ENCODE peak calls at places on chromosome 6, in four cellular contexts. One of them, this sample, is unnamed.

GRCh38 chr6:25842526-25842925 is 10.7 kb upstream of the SLC17A1 start:
- ATAC-seq in A549: no peak
- ATAC-seq in GM12878: no peak
- ATAC-seq in HepG2: no peak
- ATAC-seq in this sample: no peak

GRCh38 chr6:100050550-100050949 is 56.5 kb upstream of the MCHR2 start:
- ATAC-seq in A549: no peak
- ATAC-seq in GM12878: no peak
- ATAC-seq in HepG2: no peak
- ATAC-seq in this sample: no peak

GRCh38 chr6:52596371-52597028 is 19.6 kb upstream of the TRAM2 start:
- ATAC-seq in A549: no peak
- ATAC-seq in GM12878: no peak
- ATAC-seq in HepG2: peak; percentile 73
- ATAC-seq in this sample: no peak

GRCh38 chr6:168152306-168152963 is 73.4 kb upstream of the FRMD1 start:
- ATAC-seq in A549: no peak
- ATAC-seq in GM12878: no peak
- ATAC-seq in HepG2: no peak
- ATAC-seq in this sample: no peak

GRCh38 chr6:15352884-15353283 is 107.0 kb downstream of the JARID2 start:
- ATAC-seq in A549: no peak
- ATAC-seq in GM12878: peak; percentile 61
- ATAC-seq in HepG2: no peak
- ATAC-seq in this sample: no peak

GRCh38 chr6:85458184-85458583 is 8.3 kb downstream of the NT5E start:
- ATAC-seq in A549: no peak
- ATAC-seq in GM12878: no peak
- ATAC-seq in HepG2: no peak
- ATAC-seq in this sample: no peak

GRCh38 chr6:33959661-33960344 is 156.0 kb upstream of the MLN start:
- ATAC-seq in A549: no peak
- ATAC-seq in GM12878: no peak
- ATAC-seq in HepG2: no peak
- ATAC-seq in this sample: no peak

GRCh38 chr6:30985490-30985889 is 2.0 kb downstream of the MUC21 start:
- ATAC-seq in A549: no peak
- ATAC-seq in GM12878: peak; percentile 40
- ATAC-seq in HepG2: no peak
- ATAC-seq in this sample: no peak

GRCh38 chr6:90251295-90251992 is 45.2 kb downstream of the BACH2 start:
- ATAC-seq in A549: no peak
- ATAC-seq in GM12878: no peak
- ATAC-seq in HepG2: no peak
- ATAC-seq in this sample: no peak

GRCh38 chr6:135506270-135506997 is 8.9 kb upstream of the AHI1 start:
- ATAC-seq in A549: peak; percentile 62
- ATAC-seq in GM12878: peak; percentile 96
- ATAC-seq in HepG2: peak; percentile 70
- ATAC-seq in this sample: no peak

GRCh38 chr6:14012313-14013036 is 87.7 kb downstream of the RNF182 start:
- ATAC-seq in A549: no peak
- ATAC-seq in GM12878: no peak
- ATAC-seq in HepG2: no peak
- ATAC-seq in this sample: no peak

GRCh38 chr6:150157076-150157475 is 14.2 kb downstream of the PPP1R14C start:
- ATAC-seq in A549: no peak
- ATAC-seq in GM12878: no peak
- ATAC-seq in HepG2: no peak
- ATAC-seq in this sample: no peak

GRCh38 chr6:3304500-3305215 is 45.9 kb downstream of the PSMG4 start:
- ATAC-seq in A549: no peak
- ATAC-seq in GM12878: no peak
- ATAC-seq in HepG2: peak; percentile 15
- ATAC-seq in this sample: no peak

GRCh38 chr6:12339022-12339421 is 48.9 kb downstream of the EDN1 start:
- ATAC-seq in A549: no peak
- ATAC-seq in GM12878: no peak
- ATAC-seq in HepG2: no peak
- ATAC-seq in this sample: no peak

GRCh38 chr6:16477367-16478149 is 239.2 kb downstream of the GMPR start:
- ATAC-seq in A549: no peak
- ATAC-seq in GM12878: no peak
- ATAC-seq in HepG2: no peak
- ATAC-seq in this sample: no peak

GRCh38 chr6:14274552-14275492 is 157.2 kb downstream of the CD83 start:
- ATAC-seq in A549: no peak
- ATAC-seq in GM12878: no peak
- ATAC-seq in HepG2: no peak
- ATAC-seq in this sample: no peak

GRCh38 chr6:14804444-14805210 is 441.2 kb upstream of the JARID2 start:
- ATAC-seq in A549: no peak
- ATAC-seq in GM12878: no peak
- ATAC-seq in HepG2: peak; percentile 79
- ATAC-seq in this sample: peak; percentile 69

GRCh38 chr6:118377711-118378414 is 170.2 kb upstream of the PLN start:
- ATAC-seq in A549: no peak
- ATAC-seq in GM12878: no peak
- ATAC-seq in HepG2: no peak
- ATAC-seq in this sample: no peak

GRCh38 chr6:67606905-67607828 is 1027.9 kb upstream of the ADGRB3 start:
- ATAC-seq in A549: no peak
- ATAC-seq in GM12878: no peak
- ATAC-seq in HepG2: no peak
- ATAC-seq in this sample: no peak

GRCh38 chr6:111564482-111564945 is 41.2 kb downstream of the TRAF3IP2 start:
- ATAC-seq in A549: no peak
- ATAC-seq in GM12878: peak; percentile 13
- ATAC-seq in HepG2: no peak
- ATAC-seq in this sample: peak; percentile 38

GRCh38 chr6:47992805-47993204 is 118.2 kb downstream of the PTCHD4 start:
- ATAC-seq in A549: no peak
- ATAC-seq in GM12878: no peak
- ATAC-seq in HepG2: no peak
- ATAC-seq in this sample: no peak

GRCh38 chr6:167089243-167090142 is 33.4 kb upstream of the CCR6 start:
- ATAC-seq in A549: no peak
- ATAC-seq in GM12878: peak; percentile 2
- ATAC-seq in HepG2: no peak
- ATAC-seq in this sample: no peak

GRCh38 chr6:3523288-3523670 is 66.4 kb upstream of the SLC22A23 start:
- ATAC-seq in A549: no peak
- ATAC-seq in GM12878: no peak
- ATAC-seq in HepG2: no peak
- ATAC-seq in this sample: no peak

GRCh38 chr6:157648561-157648960 is 174.5 kb upstream of the SNX9 start:
- ATAC-seq in A549: no peak
- ATAC-seq in GM12878: no peak
- ATAC-seq in HepG2: no peak
- ATAC-seq in this sample: no peak

GRCh38 chr6:133767571-133767970 is 121.3 kb upstream of the TCF21 start:
- ATAC-seq in A549: no peak
- ATAC-seq in GM12878: no peak
- ATAC-seq in HepG2: no peak
- ATAC-seq in this sample: no peak

GRCh38 chr6:87210979-87211378 is 55.6 kb downstream of the ZNF292 start:
- ATAC-seq in A549: no peak
- ATAC-seq in GM12878: peak; percentile 96
- ATAC-seq in HepG2: no peak
- ATAC-seq in this sample: no peak

GRCh38 chr6:170276369-170277057 is 14.4 kb downstream of the DLL1 start:
- ATAC-seq in A549: no peak
- ATAC-seq in GM12878: no peak
- ATAC-seq in HepG2: no peak
- ATAC-seq in this sample: peak; percentile 70

GRCh38 chr6:149031545-149032317 is 284.9 kb downstream of the UST start:
- ATAC-seq in A549: peak; percentile 92
- ATAC-seq in GM12878: peak; percentile 66
- ATAC-seq in HepG2: peak; percentile 19
- ATAC-seq in this sample: no peak

GRCh38 chr6:128667339-128667858 is 147.0 kb upstream of the PTPRK start:
- ATAC-seq in A549: no peak
- ATAC-seq in GM12878: peak; percentile 80
- ATAC-seq in HepG2: no peak
- ATAC-seq in this sample: no peak

GRCh38 chr6:75727206-75727605 is 21.8 kb upstream of the MYO6 start:
- ATAC-seq in A549: no peak
- ATAC-seq in GM12878: no peak
- ATAC-seq in HepG2: peak; percentile 69
- ATAC-seq in this sample: no peak

GRCh38 chr6:116111552-116112528 is 11.2 kb downstream of the NT5DC1 start:
- ATAC-seq in A549: peak; percentile 87
- ATAC-seq in GM12878: peak; percentile 90
- ATAC-seq in HepG2: peak; percentile 94
- ATAC-seq in this sample: no peak

GRCh38 chr6:47446974-47447373 is 30.6 kb upstream of the CD2AP start:
- ATAC-seq in A549: no peak
- ATAC-seq in GM12878: peak; percentile 29
- ATAC-seq in HepG2: no peak
- ATAC-seq in this sample: no peak

GRCh38 chr6:37324131-37325033 is 29.4 kb upstream of the RNF8 start:
- ATAC-seq in A549: peak; percentile 40
- ATAC-seq in GM12878: no peak
- ATAC-seq in HepG2: no peak
- ATAC-seq in this sample: no peak

GRCh38 chr6:27332692-27333641 is 20.9 kb upstream of the POM121L2 start:
- ATAC-seq in A549: peak; percentile 81
- ATAC-seq in GM12878: peak; percentile 89
- ATAC-seq in HepG2: peak; percentile 91
- ATAC-seq in this sample: no peak
- H3K4me3 ChIP-seq in A549: peak overlapping the region; percentile 44
- H3K4me3 ChIP-seq in GM12878: peak overlapping the region; percentile 64
- H3K4me3 ChIP-seq in HepG2: peak overlapping the region; percentile 77
- H3K4me3 ChIP-seq in this sample: peak overlapping the region; percentile 19

GRCh38 chr6:136706431-136706830 is 85.8 kb downstream of the MAP3K5 start:
- ATAC-seq in A549: no peak
- ATAC-seq in GM12878: no peak
- ATAC-seq in HepG2: no peak
- ATAC-seq in this sample: no peak
- TF ChIP-seq EP300 in A549: no peak
- TF ChIP-seq EP300 in GM12878: no peak
- TF ChIP-seq EP300 in HepG2: no peak
- TF ChIP-seq EP300 in this sample: no peak

GRCh38 chr6:154157082-154157481 is 118.0 kb downstream of the OPRM1 start:
- ATAC-seq in A549: no peak
- ATAC-seq in GM12878: peak; percentile 68
- ATAC-seq in HepG2: no peak
- ATAC-seq in this sample: no peak
- H3K4me3 ChIP-seq in A549: no peak overlapping the region
- H3K4me3 ChIP-seq in GM12878: peak overlapping the region; percentile 35
- H3K4me3 ChIP-seq in HepG2: no peak overlapping the region
- H3K4me3 ChIP-seq in this sample: peak overlapping the region; percentile 7

GRCh38 chr6:45730232-45730631 is 285.4 kb downstream of the CLIC5 start:
- ATAC-seq in A549: no peak
- ATAC-seq in GM12878: no peak
- ATAC-seq in HepG2: no peak
- ATAC-seq in this sample: no peak

GRCh38 chr6:45727824-45728449 is 287.7 kb downstream of the CLIC5 start:
- ATAC-seq in A549: no peak
- ATAC-seq in GM12878: no peak
- ATAC-seq in HepG2: no peak
- ATAC-seq in this sample: no peak

GRCh38 chr6:45724511-45724910 is 291.1 kb downstream of the CLIC5 start:
- ATAC-seq in A549: no peak
- ATAC-seq in GM12878: no peak
- ATAC-seq in HepG2: no peak
- ATAC-seq in this sample: no peak

GRCh38 chr6:45728674-45729073 is 287.0 kb downstream of the CLIC5 start:
- ATAC-seq in A549: no peak
- ATAC-seq in GM12878: no peak
- ATAC-seq in HepG2: no peak
- ATAC-seq in this sample: no peak

GRCh38 chr6:45727228-45727627 is 288.4 kb downstream of the CLIC5 start:
- ATAC-seq in A549: no peak
- ATAC-seq in GM12878: no peak
- ATAC-seq in HepG2: no peak
- ATAC-seq in this sample: no peak
- TF ChIP-seq EP300 in A549: no peak
- TF ChIP-seq EP300 in GM12878: no peak
- TF ChIP-seq EP300 in HepG2: no peak
- TF ChIP-seq EP300 in this sample: no peak

GRCh38 chr6:6002809-6003333 is 3.9 kb downstream of the NRN1 start:
- ATAC-seq in A549: no peak
- ATAC-seq in GM12878: no peak
- ATAC-seq in HepG2: no peak
- ATAC-seq in this sample: no peak
- H3K4me3 ChIP-seq in A549: no peak overlapping the region
- H3K4me3 ChIP-seq in GM12878: no peak overlapping the region
- H3K4me3 ChIP-seq in HepG2: no peak overlapping the region
- H3K4me3 ChIP-seq in this sample: no peak overlapping the region

GRCh38 chr6:143064996-143065683 is 4.5 kb downstream of the AIG1 start:
- ATAC-seq in A549: no peak
- ATAC-seq in GM12878: no peak
- ATAC-seq in HepG2: no peak
- ATAC-seq in this sample: no peak
- TF ChIP-seq EP300 in A549: no peak
- TF ChIP-seq EP300 in GM12878: no peak
- TF ChIP-seq EP300 in HepG2: peak; percentile 90
- TF ChIP-seq EP300 in this sample: no peak

GRCh38 chr6:7324520-7324919 is 11.5 kb upstream of the SSR1 start:
- ATAC-seq in A549: no peak
- ATAC-seq in GM12878: peak; percentile 92
- ATAC-seq in HepG2: peak; percentile 77
- ATAC-seq in this sample: peak; percentile 55
- H3K4me3 ChIP-seq in A549: no peak overlapping the region
- H3K4me3 ChIP-seq in GM12878: no peak overlapping the region
- H3K4me3 ChIP-seq in HepG2: no peak overlapping the region
- H3K4me3 ChIP-seq in this sample: no peak overlapping the region

DNA sequence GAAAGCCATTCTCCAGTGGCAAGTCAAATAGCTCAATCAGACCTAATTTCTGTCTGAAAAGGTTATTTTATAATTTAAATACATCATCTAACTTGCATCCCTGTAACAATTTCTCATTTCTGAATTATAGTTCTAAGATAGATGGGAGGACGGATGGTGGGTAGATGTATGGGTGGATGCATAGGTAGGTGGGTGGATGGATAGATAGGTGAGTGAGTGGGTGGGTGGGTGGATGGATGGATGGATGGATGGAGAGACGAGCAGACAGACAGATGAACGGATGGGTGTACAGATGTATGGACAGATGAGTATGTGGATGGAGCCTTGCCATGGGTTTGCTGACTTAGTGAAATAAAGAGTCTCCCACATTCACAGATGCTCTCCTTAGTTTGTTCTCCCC is 20.0 kb downstream of the PDE10A start:
- ATAC-seq in A549: no peak
- ATAC-seq in GM12878: no peak
- ATAC-seq in HepG2: no peak
- ATAC-seq in this sample: no peak
- TF ChIP-seq EP300 in A549: no peak
- TF ChIP-seq EP300 in GM12878: no peak
- TF ChIP-seq EP300 in HepG2: no peak
- TF ChIP-seq EP300 in this sample: no peak

This sample was measured in gastroesophageal sphincter.